ENCODE peak calls at places on chromosomes 2 and 18, in four cellular contexts. One of them, this sample, is unnamed.

GRCh38 chr2:134453476-134453875 is 199.6 kb downstream of the MGAT5 start:
- DNase-seq in GM12878: no peak
- DNase-seq in K562: no peak
- DNase-seq in SK-N-SH: no peak
- DNase-seq in this sample: no peak

GRCh38 chr2:71721362-71721665 is 268.0 kb downstream of the DYSF start:
- DNase-seq in GM12878: no peak
- DNase-seq in K562: no peak
- DNase-seq in SK-N-SH: no peak
- DNase-seq in this sample: no peak

GRCh38 chr2:216698895-216699294 is 3.5 kb upstream of the IGFBP5 start:
- DNase-seq in GM12878: no peak
- DNase-seq in K562: peak; percentile 30
- DNase-seq in SK-N-SH: peak; percentile 55
- DNase-seq in this sample: no peak

GRCh38 chr2:24638568-24638967 is 147.5 kb downstream of the NCOA1 start:
- DNase-seq in GM12878: no peak
- DNase-seq in K562: no peak
- DNase-seq in SK-N-SH: no peak
- DNase-seq in this sample: no peak

GRCh38 chr2:115084446-115084845 is 642.0 kb downstream of the DPP10 start:
- DNase-seq in GM12878: no peak
- DNase-seq in K562: no peak
- DNase-seq in SK-N-SH: no peak
- DNase-seq in this sample: no peak

GRCh38 chr2:3626118-3626816 is 31.4 kb downstream of the COLEC11 start:
- DNase-seq in GM12878: no peak
- DNase-seq in K562: no peak
- DNase-seq in SK-N-SH: no peak
- DNase-seq in this sample: no peak

GRCh38 chr2:62197609-62198236 is 1.8 kb downstream of the B3GNT2 start:
- DNase-seq in GM12878: no peak
- DNase-seq in K562: no peak
- DNase-seq in SK-N-SH: peak; percentile 68
- DNase-seq in this sample: no peak

GRCh38 chr2:231590614-231591013 is 2.0 kb upstream of the TEX44 start:
- DNase-seq in GM12878: no peak
- DNase-seq in K562: no peak
- DNase-seq in SK-N-SH: no peak
- DNase-seq in this sample: no peak

GRCh38 chr2:37323770-37324535 is 680 bp downstream of the PRKD3 start:
- DNase-seq in GM12878: no peak
- DNase-seq in K562: peak; percentile 11
- DNase-seq in SK-N-SH: peak; percentile 81
- DNase-seq in this sample: peak; percentile 5

GRCh38 chr18:79781331-79781941 is 16.3 kb upstream of the KCNG2 start:
- DNase-seq in GM12878: no peak
- DNase-seq in K562: no peak
- DNase-seq in SK-N-SH: peak; percentile 14
- DNase-seq in this sample: no peak

GRCh38 chr18:34543356-34543755 is 166.7 kb upstream of the DTNA start:
- DNase-seq in GM12878: no peak
- DNase-seq in K562: no peak
- DNase-seq in SK-N-SH: no peak
- DNase-seq in this sample: no peak

GRCh38 chr2:190216829-190217228 is 102.8 kb downstream of the HIBCH start:
- DNase-seq in GM12878: no peak
- DNase-seq in K562: peak; percentile 12
- DNase-seq in SK-N-SH: peak; percentile 24
- DNase-seq in this sample: peak; percentile 10

GRCh38 chr18:47075098-47075883 is 39.9 kb upstream of the ELOA2 start:
- DNase-seq in GM12878: no peak
- DNase-seq in K562: no peak
- DNase-seq in SK-N-SH: no peak
- DNase-seq in this sample: no peak

GRCh38 chr2:178074123-178075005 is 1.8 kb upstream of the PDE11A start:
- DNase-seq in GM12878: no peak
- DNase-seq in K562: no peak
- DNase-seq in SK-N-SH: no peak
- DNase-seq in this sample: no peak

GRCh38 chr2:157837851-157838441 is 38.2 kb downstream of the ACVR1 start:
- DNase-seq in GM12878: no peak
- DNase-seq in K562: no peak
- DNase-seq in SK-N-SH: peak; percentile 64
- DNase-seq in this sample: no peak

GRCh38 chr2:74333175-74333574 is 10.0 kb downstream of the SLC4A5 start:
- DNase-seq in GM12878: no peak
- DNase-seq in K562: peak; percentile 29
- DNase-seq in SK-N-SH: peak; percentile 22
- DNase-seq in this sample: no peak

GRCh38 chr2:103435010-103435409 is 673.2 kb downstream of the TMEM182 start:
- DNase-seq in GM12878: no peak
- DNase-seq in K562: peak; percentile 5
- DNase-seq in SK-N-SH: no peak
- DNase-seq in this sample: no peak

GRCh38 chr2:211899871-211900482 is 638.6 kb downstream of the ERBB4 start:
- DNase-seq in GM12878: no peak
- DNase-seq in K562: no peak
- DNase-seq in SK-N-SH: no peak
- DNase-seq in this sample: no peak

GRCh38 chr2:85772841-85773491 is 19.2 kb downstream of the ATOH8 start:
- DNase-seq in GM12878: no peak
- DNase-seq in K562: no peak
- DNase-seq in SK-N-SH: peak; percentile 55
- DNase-seq in this sample: no peak

GRCh38 chr2:96848264-96848663 is 4.4 kb upstream of the ANKRD23 start:
- DNase-seq in GM12878: no peak
- DNase-seq in K562: no peak
- DNase-seq in SK-N-SH: no peak
- DNase-seq in this sample: no peak

GRCh38 chr18:51330148-51330547 is 132.7 kb upstream of the MEX3C start:
- DNase-seq in GM12878: no peak
- DNase-seq in K562: no peak
- DNase-seq in SK-N-SH: no peak
- DNase-seq in this sample: no peak

GRCh38 chr2:119713819-119714490 is 35.0 kb downstream of the TMEM177 start:
- DNase-seq in GM12878: no peak
- DNase-seq in K562: no peak
- DNase-seq in SK-N-SH: no peak
- DNase-seq in this sample: no peak

GRCh38 chr2:5482929-5483331 is 209.3 kb upstream of the SOX11 start:
- DNase-seq in GM12878: no peak
- DNase-seq in K562: no peak
- DNase-seq in SK-N-SH: no peak
- DNase-seq in this sample: peak; percentile 45

GRCh38 chr2:20448246-20449046 is 1.6 kb downstream of the RHOB start:
- DNase-seq in GM12878: no peak
- DNase-seq in K562: no peak
- DNase-seq in SK-N-SH: no peak
- DNase-seq in this sample: no peak

GRCh38 chr2:127769587-127769986 is 41.4 kb downstream of the WDR33 start:
- DNase-seq in GM12878: no peak
- DNase-seq in K562: no peak
- DNase-seq in SK-N-SH: no peak
- DNase-seq in this sample: no peak

GRCh38 chr2:171824086-171824485 is 70.0 kb downstream of the SLC25A12 start:
- DNase-seq in GM12878: no peak
- DNase-seq in K562: no peak
- DNase-seq in SK-N-SH: no peak
- DNase-seq in this sample: peak; percentile 30

GRCh38 chr18:60372598-60372997 is at the start of gene MC4R:
- DNase-seq in GM12878: no peak
- DNase-seq in K562: no peak
- DNase-seq in SK-N-SH: peak; percentile 77
- DNase-seq in this sample: no peak

GRCh38 chr18:8951491-8951890 is 151.0 kb upstream of the NDUFV2 start:
- DNase-seq in GM12878: peak; percentile 13
- DNase-seq in K562: peak; percentile 74
- DNase-seq in SK-N-SH: no peak
- DNase-seq in this sample: no peak

GRCh38 chr2:123648014-123648413 is 377.1 kb upstream of the CNTNAP5 start:
- DNase-seq in GM12878: no peak
- DNase-seq in K562: no peak
- DNase-seq in SK-N-SH: no peak
- DNase-seq in this sample: no peak

GRCh38 chr2:36371070-36371962 is 15.7 kb downstream of the CRIM1 start:
- DNase-seq in GM12878: no peak
- DNase-seq in K562: no peak
- DNase-seq in SK-N-SH: no peak
- DNase-seq in this sample: no peak

GRCh38 chr2:227363756-227364155 is 15.3 kb downstream of the TM4SF20 start:
- DNase-seq in GM12878: no peak
- DNase-seq in K562: peak; percentile 7
- DNase-seq in SK-N-SH: no peak
- DNase-seq in this sample: no peak

GRCh38 chr2:229376866-229377265 is 105.8 kb upstream of the PID1 start:
- DNase-seq in GM12878: no peak
- DNase-seq in K562: no peak
- DNase-seq in SK-N-SH: no peak
- DNase-seq in this sample: no peak

GRCh38 chr2:205902041-205902898 is 183.7 kb downstream of the INO80D start:
- DNase-seq in GM12878: no peak
- DNase-seq in K562: peak; percentile 21
- DNase-seq in SK-N-SH: peak; percentile 71
- DNase-seq in this sample: no peak

GRCh38 chr2:127652786-127653357 is 6.9 kb downstream of the GPR17 start:
- DNase-seq in GM12878: no peak
- DNase-seq in K562: no peak
- DNase-seq in SK-N-SH: no peak
- DNase-seq in this sample: no peak

GRCh38 chr18:79524181-79525078 is 128.7 kb downstream of the NFATC1 start:
- DNase-seq in GM12878: no peak
- DNase-seq in K562: no peak
- DNase-seq in SK-N-SH: no peak
- DNase-seq in this sample: peak; percentile 62

GRCh38 chr2:213806125-213806726 is 522.0 kb downstream of the SPAG16 start:
- DNase-seq in GM12878: no peak
- DNase-seq in K562: no peak
- DNase-seq in SK-N-SH: peak; percentile 27
- DNase-seq in this sample: no peak

GRCh38 chr2:136019304-136019703 is 33.9 kb upstream of the DARS1 start:
- DNase-seq in GM12878: peak; percentile 40
- DNase-seq in K562: no peak
- DNase-seq in SK-N-SH: peak; percentile 23
- DNase-seq in this sample: peak; percentile 80

GRCh38 chr18:75931079-75931478 is 503.6 kb upstream of the SMIM21 start:
- DNase-seq in GM12878: no peak
- DNase-seq in K562: no peak
- DNase-seq in SK-N-SH: no peak
- DNase-seq in this sample: no peak

GRCh38 chr18:75923169-75923568 is 495.7 kb upstream of the SMIM21 start:
- DNase-seq in GM12878: no peak
- DNase-seq in K562: no peak
- DNase-seq in SK-N-SH: no peak
- DNase-seq in this sample: no peak

GRCh38 chr18:75926811-75927210 is 499.3 kb upstream of the SMIM21 start:
- DNase-seq in GM12878: no peak
- DNase-seq in K562: no peak
- DNase-seq in SK-N-SH: no peak
- DNase-seq in this sample: no peak
- TF ChIP-seq GABPA in GM12878: no peak
- TF ChIP-seq GABPA in K562: no peak
- TF ChIP-seq GABPA in SK-N-SH: no peak
- TF ChIP-seq GABPA in this sample: no peak

DNA sequence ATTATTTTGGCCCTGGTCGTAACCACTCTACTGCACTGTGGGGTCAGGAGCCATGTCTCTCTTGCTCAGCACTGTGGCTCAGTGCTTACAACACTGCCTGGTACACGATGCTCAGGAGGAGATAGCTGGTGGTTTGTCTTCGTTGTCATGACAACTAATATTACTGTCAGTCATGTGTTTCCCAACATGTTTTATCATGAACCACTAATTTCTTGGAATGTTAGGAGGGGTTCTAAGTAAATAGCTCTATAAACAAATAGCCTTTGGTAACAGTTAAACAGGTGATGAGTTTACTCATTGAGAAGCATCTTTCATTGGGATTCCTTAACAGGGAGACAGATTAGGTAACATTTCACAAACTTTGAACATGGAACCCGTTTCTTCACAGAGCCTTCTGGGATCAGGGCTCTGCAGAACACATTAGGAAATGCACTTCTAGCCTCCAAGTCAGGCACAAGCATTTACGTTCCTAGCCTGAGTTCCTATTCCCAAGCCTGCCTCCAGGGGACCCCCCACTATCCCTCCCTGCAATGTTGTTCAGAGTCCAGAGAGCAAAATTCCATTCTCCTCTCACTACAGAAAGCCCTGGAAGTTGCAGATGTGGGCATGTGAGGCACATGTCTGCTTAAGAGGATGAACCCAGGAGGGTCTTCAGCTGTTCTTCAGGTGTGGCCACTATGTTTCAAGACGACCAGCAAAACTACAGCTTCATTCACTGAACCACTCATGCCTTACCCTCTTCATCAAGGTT is 6.4 kb upstream of the RBM44 start:
- DNase-seq in GM12878: no peak
- DNase-seq in K562: peak; percentile 8
- DNase-seq in SK-N-SH: no peak
- DNase-seq in this sample: no peak
- TF ChIP-seq CTCF in GM12878: no peak
- TF ChIP-seq CTCF in K562: peak; percentile 11
- TF ChIP-seq CTCF in SK-N-SH: peak; percentile 21
- TF ChIP-seq CTCF in this sample: no peak

DNA sequence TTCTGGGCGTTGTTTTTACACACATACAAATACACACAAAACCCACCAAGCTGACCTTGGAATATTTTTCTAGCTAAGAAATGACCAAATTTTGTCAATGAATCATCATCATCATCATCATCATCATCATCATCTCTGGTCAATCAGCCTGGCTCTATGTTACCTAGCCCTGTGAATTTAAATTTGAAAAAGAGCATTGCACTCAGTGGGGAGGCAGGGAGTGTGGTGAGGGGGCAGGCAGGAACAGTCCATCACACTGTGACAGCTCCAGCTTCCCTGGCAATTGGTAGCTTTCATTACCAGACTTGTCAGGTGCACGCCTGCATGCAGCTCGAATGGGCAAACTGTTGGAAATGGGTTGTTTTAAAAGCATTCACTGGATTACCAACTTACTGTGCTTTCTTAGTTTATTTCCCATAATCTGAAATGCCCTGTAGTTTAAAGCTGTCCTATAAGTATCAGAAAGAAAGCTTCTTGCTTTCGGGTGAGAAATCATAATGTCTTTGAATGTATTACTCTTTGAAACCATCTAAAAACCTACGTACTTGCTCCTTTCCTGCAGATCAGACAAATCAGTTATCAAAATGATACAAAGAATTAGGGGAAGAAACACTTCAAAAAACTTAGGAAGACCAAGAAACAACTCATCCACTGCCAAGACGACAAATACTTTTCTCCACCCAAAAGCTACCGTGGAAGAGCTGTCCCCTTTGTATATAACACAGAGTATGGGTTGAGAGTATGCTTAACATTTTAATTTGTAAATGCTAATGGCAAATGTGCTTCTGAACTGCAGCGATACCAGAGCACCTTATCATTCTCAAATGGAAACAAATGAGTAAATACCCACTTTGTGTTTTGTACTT is 6.7 kb upstream of the POU3F3 start:
- DNase-seq in GM12878: no peak
- DNase-seq in K562: no peak
- DNase-seq in SK-N-SH: no peak
- DNase-seq in this sample: no peak
- TF ChIP-seq GABPA in GM12878: no peak
- TF ChIP-seq GABPA in K562: no peak
- TF ChIP-seq GABPA in SK-N-SH: no peak
- TF ChIP-seq GABPA in this sample: no peak

GRCh38 chr2:224764565-224765236 is 48.5 kb upstream of the CCDC195 start:
- DNase-seq in GM12878: peak; percentile 15
- DNase-seq in K562: no peak
- DNase-seq in SK-N-SH: no peak
- DNase-seq in this sample: no peak
- TF ChIP-seq CTCF in GM12878: no peak
- TF ChIP-seq CTCF in K562: no peak
- TF ChIP-seq CTCF in SK-N-SH: no peak
- TF ChIP-seq CTCF in this sample: no peak

This sample was measured in HL-60.